ENCODE peak calls at places on chromosomes 4 and X, in ten cellular contexts. T, G, M, J, N, W, C, K, X and B are unnamed samples. For H3K27me3, the result is how much of the 10 kb centered on the place peaks cover.

GRCh38 chrX:66200855-66201795 is 37.1 kb downstream of the HEPH start:
- DNase-seq in T (no peak), G (peak), M (peak), J (no peak), N (no peak), W (no peak), C (no peak), K (peak), X (no peak), B (no peak)

GRCh38 chr4:119240128-119240527 is 27.6 kb downstream of the USP53 start:
- DNase-seq in T (no peak), G (no peak), M (no peak), J (no peak), N (no peak), W (no peak), C (no peak), K (no peak), X (no peak), B (no peak)

GRCh38 chr4:77201343-77201742 is 44.3 kb downstream of the CCNG2 start:
- DNase-seq in T (no peak), G (no peak), M (peak), J (no peak), N (no peak), W (no peak), C (no peak), K (no peak), X (no peak), B (no peak)

GRCh38 chr4:42357325-42357724 is 40.0 kb upstream of the SHISA3 start:
- DNase-seq in T (no peak), G (no peak), M (no peak), J (no peak), N (no peak), W (no peak), C (no peak), K (no peak), X (no peak), B (no peak)

GRCh38 chr4:143531773-143532491 is 18.4 kb downstream of the SMARCA5 start:
- DNase-seq in T (no peak), G (no peak), M (peak), J (no peak), N (no peak), W (no peak), C (no peak), K (peak), X (no peak), B (no peak)

GRCh38 chr4:20313237-20314030 is 61.7 kb downstream of the SLIT2 start:
- DNase-seq in T (no peak), G (peak), M (no peak), J (peak), N (no peak), W (no peak), C (peak), K (peak), X (no peak), B (no peak)

GRCh38 chrX:1883772-1884171 is 268.9 kb downstream of the ASMT start:
- DNase-seq in T (no peak), G (no peak), M (no peak), J (no peak), N (no peak), W (no peak), C (no peak), K (peak), X (no peak), B (no peak)

GRCh38 chr4:100988876-100989275 is 358.4 kb downstream of the PPP3CA start:
- DNase-seq in T (no peak), G (no peak), M (no peak), J (no peak), N (no peak), W (no peak), C (no peak), K (no peak), X (no peak), B (no peak)

GRCh38 chr4:38894340-38894982 is 26.9 kb downstream of the FAM114A1 start:
- DNase-seq in T (no peak), G (no peak), M (peak), J (no peak), N (no peak), W (no peak), C (no peak), K (no peak), X (no peak), B (no peak)

GRCh38 chr4:128006592-128006991 is 41.4 kb downstream of the ABHD18 start:
- DNase-seq in T (no peak), G (no peak), M (peak), J (no peak), N (no peak), W (no peak), C (no peak), K (peak), X (no peak), B (no peak)
- H3K4me3 ChIP-seq in T (no peak), G (no peak), M (no peak), J (no peak), N (no peak), W (no peak), C (no peak), K (no peak), X (no peak), B (no peak)

DNA sequence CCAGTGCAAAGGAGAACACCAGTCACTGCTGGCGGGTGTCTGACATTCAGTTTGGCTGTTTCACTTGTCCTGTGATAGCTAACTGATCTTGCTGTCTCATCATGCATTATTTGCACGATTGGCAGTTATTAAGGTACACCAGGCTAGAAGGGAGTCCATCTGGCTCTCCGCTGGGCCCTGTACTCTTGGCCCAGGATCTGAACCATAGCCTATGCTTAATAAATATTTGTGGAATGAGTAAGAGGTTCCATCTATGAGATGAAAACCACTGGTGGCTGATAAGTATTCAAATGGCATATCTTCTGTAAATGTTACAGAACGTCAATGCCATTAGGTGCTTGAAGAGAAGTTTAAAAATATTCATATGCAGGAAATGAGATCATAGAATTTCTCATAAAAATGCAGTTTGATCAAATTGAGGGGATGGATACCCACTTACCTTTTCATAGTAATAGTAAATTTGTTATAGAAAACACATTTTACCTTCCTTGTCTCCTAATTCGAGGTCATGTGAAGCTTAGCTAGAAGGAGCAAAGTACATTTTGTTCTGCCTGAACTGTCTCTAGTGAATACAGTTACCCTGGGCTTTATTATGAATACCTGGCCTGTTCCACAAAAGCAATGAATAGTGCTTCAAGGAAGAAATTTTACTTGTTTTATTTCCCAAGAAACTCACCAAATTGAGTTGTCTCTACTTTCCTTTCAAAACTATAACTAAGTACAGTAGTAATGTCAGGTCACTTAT is 213.5 kb downstream of the CBR4 start:
- DNase-seq in T (no peak), G (peak), M (peak), J (no peak), N (no peak), W (no peak), C (no peak), K (peak), X (no peak), B (peak)
- H3K27ac ChIP-seq in T (no peak), G (peak), M (peak), J (peak), N (peak), W (no peak), C (no peak), K (no peak), X (no peak), B (peak)

GRCh38 chrX:150326843-150327242 is 36.3 kb upstream of the MAMLD1 start:
- DNase-seq in T (no peak), G (no peak), M (peak), J (no peak), N (no peak), W (no peak), C (no peak), K (no peak), X (no peak), B (no peak)
- H3K27me3 ChIP-seq in T (under half), G (under half), M (under half), J (under half), N (under half), W (under half), C (under half), K (under half), X (under half), B (under half)

DNA sequence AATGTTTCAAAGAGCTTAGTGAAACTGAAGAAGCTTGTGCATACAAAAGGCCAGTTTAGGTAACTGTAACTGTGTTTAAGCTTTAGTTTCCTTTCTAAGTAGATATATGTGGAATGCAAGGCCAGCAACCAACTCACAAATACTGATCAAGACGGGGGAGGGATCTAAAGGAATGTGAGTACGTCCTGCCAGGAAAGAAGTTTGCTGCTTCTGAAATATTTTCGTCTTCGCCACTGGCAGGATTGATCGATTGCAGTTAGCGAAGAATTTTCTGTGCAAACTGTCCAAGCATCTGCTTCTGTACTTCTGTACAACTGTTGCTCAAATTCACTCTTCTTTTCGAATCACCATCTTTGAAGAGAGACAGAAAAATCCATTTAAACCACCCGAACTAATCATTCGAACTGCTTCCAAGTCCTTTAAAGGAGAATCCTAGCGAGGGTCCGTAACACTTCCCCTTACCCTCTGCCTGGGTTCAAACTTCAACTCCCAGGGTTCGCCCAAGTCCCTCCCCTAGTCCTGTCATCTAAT is 373 bp upstream of the INTS6L start:
- DNase-seq in T (no peak), G (no peak), M (peak), J (no peak), N (no peak), W (no peak), C (no peak), K (peak), X (no peak), B (no peak)
- H3K4me3 ChIP-seq in T (peak), G (no peak), M (peak), J (peak), N (peak), W (peak), C (peak), K (peak), X (peak), B (peak)

DNA sequence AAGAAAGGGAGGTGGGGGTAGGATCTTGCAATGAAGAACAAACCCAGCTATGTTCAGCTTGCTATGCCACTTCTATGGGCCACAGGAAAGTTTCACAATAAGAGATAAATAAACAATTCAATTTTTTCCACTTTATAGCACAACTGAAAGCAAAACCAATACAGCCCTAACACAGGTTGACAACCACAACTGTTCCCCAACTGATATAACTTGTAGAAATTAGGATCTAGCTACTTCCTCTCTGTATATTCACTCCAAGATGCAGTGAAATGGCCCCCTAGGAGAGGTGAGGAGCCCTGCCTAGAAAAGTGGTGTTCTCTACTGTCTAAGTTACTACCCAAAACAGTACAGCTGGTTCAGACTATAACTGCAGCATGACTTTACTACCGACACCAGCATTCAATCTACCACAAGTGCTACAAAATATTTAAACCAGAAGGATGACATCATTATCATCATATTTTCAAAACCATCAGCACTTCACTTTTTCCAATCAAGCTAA is 77.0 kb downstream of the FBXW7 start:
- DNase-seq in T (no peak), G (no peak), M (peak), J (no peak), N (no peak), W (no peak), C (no peak), K (peak), X (no peak), B (no peak)
- H3K27ac ChIP-seq in T (no peak), G (no peak), M (no peak), J (no peak), N (no peak), W (no peak), C (no peak), K (peak), X (no peak), B (no peak)

DNA sequence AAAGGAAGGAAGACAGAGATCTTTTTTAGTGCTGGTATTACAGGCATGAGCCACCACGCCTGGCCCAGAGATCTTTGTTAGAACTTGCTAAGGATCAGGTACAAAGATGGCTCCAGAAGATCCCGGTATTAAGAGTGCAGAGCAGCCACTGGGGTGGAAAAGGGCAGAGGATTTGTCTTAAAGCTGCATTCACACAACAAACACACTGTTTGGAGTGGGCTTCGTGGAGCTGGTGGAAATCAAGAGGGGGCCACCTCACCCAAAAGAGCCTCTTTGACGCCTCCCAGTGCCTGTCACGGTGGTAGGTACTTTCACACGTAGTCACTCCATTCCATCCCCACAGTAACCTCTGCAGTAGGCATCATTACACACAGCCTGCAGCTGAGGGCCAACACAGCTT is 13.3 kb downstream of the HELT start:
- DNase-seq in T (no peak), G (no peak), M (no peak), J (no peak), N (no peak), W (no peak), C (no peak), K (no peak), X (no peak), B (no peak)
- H3K27me3 ChIP-seq in T (under half), G (under half), M (under half), J (under half), N (under half), W (under half), C (half or more), K (half or more), X (under half), B (under half)

GRCh38 chrX:137428777-137429564 is 137.0 kb upstream of the ZIC3 start:
- DNase-seq in T (no peak), G (no peak), M (no peak), J (no peak), N (no peak), W (no peak), C (peak), K (no peak), X (no peak), B (no peak)
- H3K4me3 ChIP-seq in T (peak), G (no peak), M (no peak), J (no peak), N (peak), W (no peak), C (peak), K (peak), X (no peak), B (peak)

GRCh38 chr4:8345053-8345945 is 75.7 kb downstream of the HTRA3 start:
- DNase-seq in T (no peak), G (no peak), M (no peak), J (no peak), N (no peak), W (no peak), C (peak), K (no peak), X (no peak), B (no peak)
- H3K27ac ChIP-seq in T (no peak), G (no peak), M (no peak), J (no peak), N (no peak), W (no peak), C (no peak), K (no peak), X (no peak), B (no peak)